ENCODE peak calls at places on chromosomes 13 and 19, in seven cellular contexts. One of them, this sample, is unnamed.
A peak's percentile ranks its signal among the peaks of the same experiment; 100 is the strongest.

GRCh38 chr13:106480511-106480910 is 55.0 kb downstream of the EFNB2 start:
- DNase-seq in tibial artery: peak; percentile 52
- DNase-seq in neural progenitor cell: no peak
- DNase-seq in breast epithelium: no peak
- DNase-seq in thoracic aorta: no peak
- DNase-seq in GM23248: no peak
- DNase-seq in lower lobe of right lung: no peak
- DNase-seq in this sample: no peak

GRCh38 chr13:111881700-111882099 is 185.2 kb upstream of the SOX1 start:
- DNase-seq in neural progenitor cell: no peak
- DNase-seq in tibial artery: no peak
- DNase-seq in breast epithelium: no peak
- DNase-seq in lower lobe of right lung: no peak
- DNase-seq in thoracic aorta: no peak
- DNase-seq in GM23248: no peak
- DNase-seq in this sample: no peak

GRCh38 chr19:23002690-23003422 is at the start of gene ZNF728:
- DNase-seq in thoracic aorta: peak; percentile 54
- DNase-seq in neural progenitor cell: no peak
- DNase-seq in breast epithelium: peak; percentile 54
- DNase-seq in GM23248: no peak
- DNase-seq in tibial artery: peak; percentile 60
- DNase-seq in lower lobe of right lung: peak; percentile 49
- DNase-seq in this sample: no peak

GRCh38 chr19:40603071-40603718 is 2.0 kb downstream of the LTBP4 start:
- DNase-seq in neural progenitor cell: peak; percentile 85
- DNase-seq in breast epithelium: no peak
- DNase-seq in thoracic aorta: no peak
- DNase-seq in GM23248: peak; percentile 60
- DNase-seq in lower lobe of right lung: no peak
- DNase-seq in tibial artery: no peak
- DNase-seq in this sample: no peak

GRCh38 chr13:108448891-108449290 is 179.4 kb downstream of the TNFSF13B start:
- DNase-seq in GM23248: no peak
- DNase-seq in lower lobe of right lung: no peak
- DNase-seq in tibial artery: no peak
- DNase-seq in neural progenitor cell: no peak
- DNase-seq in thoracic aorta: no peak
- DNase-seq in breast epithelium: no peak
- DNase-seq in this sample: no peak

GRCh38 chr19:49020931-49021895 is 2.9 kb downstream of the CGB3 start:
- DNase-seq in tibial artery: no peak
- DNase-seq in thoracic aorta: no peak
- DNase-seq in lower lobe of right lung: no peak
- DNase-seq in breast epithelium: no peak
- DNase-seq in GM23248: peak; percentile 42
- DNase-seq in neural progenitor cell: no peak
- DNase-seq in this sample: no peak

GRCh38 chr19:46515879-46516350 is 20.2 kb upstream of the PNMA8B start:
- DNase-seq in GM23248: peak; percentile 74
- DNase-seq in breast epithelium: no peak
- DNase-seq in lower lobe of right lung: no peak
- DNase-seq in tibial artery: no peak
- DNase-seq in thoracic aorta: no peak
- DNase-seq in neural progenitor cell: peak; percentile 57
- DNase-seq in this sample: no peak

GRCh38 chr13:43229506-43229905 is 206.1 kb downstream of the DNAJC15 start:
- DNase-seq in tibial artery: no peak
- DNase-seq in breast epithelium: no peak
- DNase-seq in lower lobe of right lung: no peak
- DNase-seq in neural progenitor cell: no peak
- DNase-seq in thoracic aorta: no peak
- DNase-seq in GM23248: peak; percentile 68
- DNase-seq in this sample: peak; percentile 17

GRCh38 chr13:104936304-104936703 is 1599.2 kb downstream of the EFNB2 start:
- DNase-seq in GM23248: no peak
- DNase-seq in thoracic aorta: no peak
- DNase-seq in lower lobe of right lung: no peak
- DNase-seq in neural progenitor cell: no peak
- DNase-seq in breast epithelium: no peak
- DNase-seq in tibial artery: no peak
- DNase-seq in this sample: no peak

GRCh38 chr19:2111425-2111824 is 14.7 kb downstream of the IZUMO4 start:
- DNase-seq in thoracic aorta: no peak
- DNase-seq in GM23248: no peak
- DNase-seq in lower lobe of right lung: no peak
- DNase-seq in neural progenitor cell: no peak
- DNase-seq in breast epithelium: no peak
- DNase-seq in tibial artery: no peak
- DNase-seq in this sample: no peak

GRCh38 chr19:2110822-2111221 is 14.1 kb downstream of the IZUMO4 start:
- DNase-seq in tibial artery: no peak
- DNase-seq in lower lobe of right lung: no peak
- DNase-seq in GM23248: no peak
- DNase-seq in neural progenitor cell: peak; percentile 25
- DNase-seq in thoracic aorta: no peak
- DNase-seq in breast epithelium: no peak
- DNase-seq in this sample: no peak

GRCh38 chr19:2108251-2109016 is 11.7 kb downstream of the IZUMO4 start:
- DNase-seq in thoracic aorta: no peak
- DNase-seq in GM23248: no peak
- DNase-seq in tibial artery: no peak
- DNase-seq in breast epithelium: no peak
- DNase-seq in lower lobe of right lung: no peak
- DNase-seq in neural progenitor cell: no peak
- DNase-seq in this sample: no peak

GRCh38 chr19:2111886-2112285 is 15.2 kb downstream of the IZUMO4 start:
- DNase-seq in breast epithelium: no peak
- DNase-seq in lower lobe of right lung: no peak
- DNase-seq in GM23248: no peak
- DNase-seq in tibial artery: no peak
- DNase-seq in neural progenitor cell: no peak
- DNase-seq in thoracic aorta: no peak
- DNase-seq in this sample: no peak

DNA sequence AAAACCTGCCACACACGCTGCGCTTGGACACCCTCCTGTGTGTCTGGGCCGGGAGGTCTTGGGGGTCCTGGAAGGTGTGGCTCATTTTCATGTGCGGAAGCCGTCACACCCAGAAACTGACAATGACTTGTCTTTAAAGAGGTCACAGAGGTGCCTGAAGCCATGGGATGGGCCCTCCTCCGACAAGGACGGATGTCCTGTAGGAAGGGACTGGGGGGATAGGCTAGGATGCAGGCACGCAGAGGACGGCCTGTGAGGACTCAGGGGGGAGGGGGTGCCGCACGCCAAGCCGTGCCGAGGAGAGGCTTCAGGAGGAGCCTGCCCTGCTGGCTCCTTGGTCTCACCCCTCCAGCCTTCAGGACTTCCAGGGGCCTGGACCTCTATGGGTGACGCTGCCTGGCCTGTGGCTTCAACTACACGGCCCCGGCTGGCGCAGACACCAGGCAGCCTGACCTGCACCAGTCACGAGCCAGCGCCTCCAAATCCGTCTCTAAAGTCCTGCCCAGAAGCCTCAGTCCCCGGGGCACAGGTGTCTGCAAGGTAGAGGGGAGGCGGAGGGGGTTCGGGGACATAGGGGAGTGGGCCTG is 12.7 kb downstream of the IZUMO4 start:
- DNase-seq in breast epithelium: no peak
- DNase-seq in thoracic aorta: no peak
- DNase-seq in tibial artery: no peak
- DNase-seq in GM23248: no peak
- DNase-seq in lower lobe of right lung: no peak
- DNase-seq in neural progenitor cell: no peak
- DNase-seq in this sample: no peak
- H3K36me3 ChIP-seq in breast epithelium: peaks cover 16% of the 10 kb centered on the region
- H3K36me3 ChIP-seq in thoracic aorta: peaks cover 81% of the 10 kb centered on the region
- H3K36me3 ChIP-seq in tibial artery: peaks cover 79% of the 10 kb centered on the region
- H3K36me3 ChIP-seq in GM23248: peaks cover 9% of the 10 kb centered on the region
- H3K36me3 ChIP-seq in lower lobe of right lung: peaks cover 97% of the 10 kb centered on the region
- H3K36me3 ChIP-seq in neural progenitor cell: no peaks in the 10 kb centered on the region
- H3K36me3 ChIP-seq in this sample: peaks cover 70% of the 10 kb centered on the region

GRCh38 chr19:20661150-20661819 is at the start of gene ZNF626:
- DNase-seq in thoracic aorta: peak; percentile 98
- DNase-seq in GM23248: peak; percentile 98
- DNase-seq in neural progenitor cell: peak; percentile 99
- DNase-seq in breast epithelium: peak; percentile 98
- DNase-seq in lower lobe of right lung: peak; percentile 92
- DNase-seq in tibial artery: peak; percentile 99
- DNase-seq in this sample: peak; percentile 75

GRCh38 chr19:20664917-20665781 is 3.8 kb upstream of the ZNF626 start:
- DNase-seq in GM23248: peak; percentile 35
- DNase-seq in lower lobe of right lung: no peak
- DNase-seq in thoracic aorta: no peak
- DNase-seq in breast epithelium: no peak
- DNase-seq in tibial artery: peak; percentile 32
- DNase-seq in neural progenitor cell: peak; percentile 89
- DNase-seq in this sample: no peak

GRCh38 chr19:20662421-20663105 is 1.2 kb upstream of the ZNF626 start:
- DNase-seq in lower lobe of right lung: no peak
- DNase-seq in GM23248: no peak
- DNase-seq in breast epithelium: no peak
- DNase-seq in tibial artery: no peak
- DNase-seq in neural progenitor cell: no peak
- DNase-seq in thoracic aorta: no peak
- DNase-seq in this sample: no peak

DNA sequence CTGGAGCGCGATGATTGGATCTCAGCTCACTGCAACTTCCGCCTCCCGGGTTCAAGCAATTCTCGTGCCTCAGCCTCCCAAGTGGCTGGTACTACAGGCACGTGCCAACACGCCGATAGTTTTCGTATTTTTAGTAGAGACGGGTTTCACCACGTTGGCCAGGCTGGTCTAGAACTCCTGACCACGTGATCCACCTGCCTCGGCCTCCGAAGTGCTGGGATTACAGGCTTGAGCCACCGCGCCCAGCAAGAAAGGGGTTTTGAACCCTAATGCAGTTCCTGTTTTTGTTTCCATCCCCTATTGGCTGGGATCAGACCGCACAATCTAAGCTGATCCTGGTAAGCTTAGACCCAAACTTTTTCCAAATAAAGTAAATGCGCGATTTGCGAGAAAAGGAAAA is 898 bp downstream of the ZNF626 start:
- DNase-seq in breast epithelium: no peak
- DNase-seq in tibial artery: no peak
- DNase-seq in neural progenitor cell: peak; percentile 25
- DNase-seq in thoracic aorta: no peak
- DNase-seq in GM23248: no peak
- DNase-seq in lower lobe of right lung: no peak
- DNase-seq in this sample: no peak
- H3K4me3 ChIP-seq in breast epithelium: peak overlapping the region; percentile 64
- H3K4me3 ChIP-seq in tibial artery: peak overlapping the region; percentile 84
- H3K4me3 ChIP-seq in neural progenitor cell: peak overlapping the region; percentile 77
- H3K4me3 ChIP-seq in thoracic aorta: peak overlapping the region; percentile 87
- H3K4me3 ChIP-seq in GM23248: peak overlapping the region; percentile 93
- H3K4me3 ChIP-seq in lower lobe of right lung: peak overlapping the region; percentile 83
- H3K4me3 ChIP-seq in this sample: peak overlapping the region; percentile 83

GRCh38 chr19:29737461-29738000 is 22.5 kb upstream of the C19orf12 start:
- DNase-seq in GM23248: no peak
- DNase-seq in lower lobe of right lung: no peak
- DNase-seq in neural progenitor cell: no peak
- DNase-seq in breast epithelium: no peak
- DNase-seq in thoracic aorta: no peak
- DNase-seq in tibial artery: no peak
- DNase-seq in this sample: no peak

GRCh38 chr19:29743681-29744080 is 28.6 kb upstream of the C19orf12 start:
- DNase-seq in thoracic aorta: no peak
- DNase-seq in GM23248: no peak
- DNase-seq in tibial artery: no peak
- DNase-seq in neural progenitor cell: no peak
- DNase-seq in lower lobe of right lung: no peak
- DNase-seq in breast epithelium: no peak
- DNase-seq in this sample: no peak

GRCh38 chr19:29745253-29745652 is 30.2 kb upstream of the C19orf12 start:
- DNase-seq in GM23248: peak; percentile 7
- DNase-seq in breast epithelium: no peak
- DNase-seq in neural progenitor cell: peak; percentile 48
- DNase-seq in tibial artery: no peak
- DNase-seq in thoracic aorta: no peak
- DNase-seq in lower lobe of right lung: no peak
- DNase-seq in this sample: no peak

GRCh38 chr19:29741776-29742175 is 26.7 kb upstream of the C19orf12 start:
- DNase-seq in GM23248: no peak
- DNase-seq in lower lobe of right lung: no peak
- DNase-seq in breast epithelium: no peak
- DNase-seq in neural progenitor cell: no peak
- DNase-seq in thoracic aorta: no peak
- DNase-seq in tibial artery: no peak
- DNase-seq in this sample: no peak

GRCh38 chr19:29741226-29741625 is 26.2 kb upstream of the C19orf12 start:
- DNase-seq in thoracic aorta: no peak
- DNase-seq in neural progenitor cell: no peak
- DNase-seq in breast epithelium: no peak
- DNase-seq in GM23248: no peak
- DNase-seq in lower lobe of right lung: no peak
- DNase-seq in tibial artery: no peak
- DNase-seq in this sample: no peak
- H3K36me3 ChIP-seq in thoracic aorta: no peaks in the 10 kb centered on the region
- H3K36me3 ChIP-seq in neural progenitor cell: no peaks in the 10 kb centered on the region
- H3K36me3 ChIP-seq in breast epithelium: no peaks in the 10 kb centered on the region
- H3K36me3 ChIP-seq in GM23248: no peaks in the 10 kb centered on the region
- H3K36me3 ChIP-seq in lower lobe of right lung: no peaks in the 10 kb centered on the region
- H3K36me3 ChIP-seq in tibial artery: no peaks in the 10 kb centered on the region
- H3K36me3 ChIP-seq in this sample: no peaks in the 10 kb centered on the region

DNA sequence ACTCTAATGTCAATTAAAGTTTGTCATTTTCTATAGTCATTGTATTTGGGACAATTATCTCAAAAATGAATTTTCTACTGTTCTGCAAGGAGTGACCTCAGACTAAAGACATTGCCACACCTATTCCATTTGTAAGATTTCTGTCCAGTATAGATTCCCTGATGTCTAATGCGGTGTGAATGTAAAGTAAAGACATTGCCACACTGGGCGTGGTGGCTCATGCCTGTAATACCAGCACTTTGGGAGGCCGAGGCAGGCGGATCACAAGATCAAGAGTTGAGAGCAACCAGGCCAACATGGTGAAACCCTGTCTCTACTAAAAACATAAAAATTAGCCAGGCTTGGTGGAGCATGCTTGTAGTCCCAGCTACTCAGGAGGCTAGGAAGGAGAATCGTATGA is 13.8 kb upstream of the ZNF83 start:
- DNase-seq in neural progenitor cell: no peak
- DNase-seq in lower lobe of right lung: no peak
- DNase-seq in thoracic aorta: no peak
- DNase-seq in tibial artery: no peak
- DNase-seq in GM23248: no peak
- DNase-seq in breast epithelium: no peak
- DNase-seq in this sample: no peak
- H3K4me3 ChIP-seq in neural progenitor cell: no peak overlapping the region
- H3K4me3 ChIP-seq in lower lobe of right lung: no peak overlapping the region
- H3K4me3 ChIP-seq in thoracic aorta: no peak overlapping the region
- H3K4me3 ChIP-seq in tibial artery: no peak overlapping the region
- H3K4me3 ChIP-seq in GM23248: no peak overlapping the region
- H3K4me3 ChIP-seq in breast epithelium: no peak overlapping the region
- H3K4me3 ChIP-seq in this sample: no peak overlapping the region

GRCh38 chr19:13756210-13756609 is 8.1 kb upstream of the MRI1 start:
- DNase-seq in neural progenitor cell: no peak
- DNase-seq in GM23248: no peak
- DNase-seq in lower lobe of right lung: no peak
- DNase-seq in breast epithelium: no peak
- DNase-seq in tibial artery: no peak
- DNase-seq in thoracic aorta: no peak
- DNase-seq in this sample: no peak
- H3K36me3 ChIP-seq in neural progenitor cell: no peaks in the 10 kb centered on the region
- H3K36me3 ChIP-seq in GM23248: peaks cover 37% of the 10 kb centered on the region
- H3K36me3 ChIP-seq in lower lobe of right lung: peaks cover 97% of the 10 kb centered on the region
- H3K36me3 ChIP-seq in breast epithelium: peaks cover 8% of the 10 kb centered on the region
- H3K36me3 ChIP-seq in tibial artery: peaks cover 94% of the 10 kb centered on the region
- H3K36me3 ChIP-seq in thoracic aorta: peaks cover 81% of the 10 kb centered on the region
- H3K36me3 ChIP-seq in this sample: peaks cover 47% of the 10 kb centered on the region